ENCODE peak calls at places on chromosomes 1 and 21, in five cellular contexts. N is choroid plexus epithelial cell, E is AG09319, R is AG09309, O is cardiac fibroblast. U is an unnamed sample.

GRCh38 chr1:101002551-101002950 is 23.0 kb downstream of the DPH5 start:
- DNase-seq in N (peak), R (no peak), E (no peak), O (peak), U (peak)

GRCh38 chr1:231918239-231919015 is 291.8 kb downstream of the DISC1 start:
- DNase-seq in N (peak), O (no peak), E (no peak), R (no peak), U (peak)

GRCh38 chr1:10519016-10519417 is 44.3 kb downstream of the PEX14 start:
- DNase-seq in N (no peak), O (no peak), E (no peak), R (no peak), U (no peak)

GRCh38 chr1:160767417-160768294 is 28.3 kb upstream of the LY9 start:
- DNase-seq in O (no peak), E (no peak), R (no peak), N (no peak), U (no peak)

GRCh38 chr1:226009650-226010044 is 10.5 kb upstream of the SDE2 start:
- DNase-seq in R (no peak), E (no peak), O (no peak), N (no peak), U (no peak)

GRCh38 chr21:46145840-46146691 is 9.3 kb downstream of the FTCD start:
- DNase-seq in R (no peak), N (no peak), O (no peak), E (no peak), U (no peak)

GRCh38 chr1:78493456-78493855 is 2.7 kb downstream of the PTGFR start:
- DNase-seq in E (no peak), R (no peak), O (no peak), N (peak), U (no peak)

GRCh38 chr1:10830961-10831669 is 34.7 kb upstream of the CASZ1 start:
- DNase-seq in E (no peak), N (no peak), R (no peak), O (no peak), U (no peak)

GRCh38 chr1:23953020-23953419 is 6.6 kb upstream of the PNRC2 start:
- DNase-seq in N (no peak), E (no peak), R (no peak), O (no peak), U (no peak)

GRCh38 chr1:117643601-117644000 is 37.8 kb downstream of the TENT5C start:
- DNase-seq in O (no peak), R (no peak), E (no peak), N (no peak), U (no peak)

GRCh38 chr1:202187040-202187671 is 6.4 kb upstream of the LGR6 start:
- DNase-seq in R (no peak), N (no peak), E (no peak), O (no peak), U (no peak)

GRCh38 chr1:202189012-202189790 is 4.4 kb upstream of the LGR6 start:
- DNase-seq in O (peak), N (peak), E (peak), R (no peak), U (peak)

GRCh38 chr1:202192770-202193613 is 607 bp upstream of the LGR6 start:
- DNase-seq in R (no peak), N (peak), O (peak), E (no peak), U (peak)

GRCh38 chr1:202187697-202188407 is 5.7 kb upstream of the LGR6 start:
- DNase-seq in O (no peak), E (no peak), N (no peak), R (no peak), U (no peak)

DNA sequence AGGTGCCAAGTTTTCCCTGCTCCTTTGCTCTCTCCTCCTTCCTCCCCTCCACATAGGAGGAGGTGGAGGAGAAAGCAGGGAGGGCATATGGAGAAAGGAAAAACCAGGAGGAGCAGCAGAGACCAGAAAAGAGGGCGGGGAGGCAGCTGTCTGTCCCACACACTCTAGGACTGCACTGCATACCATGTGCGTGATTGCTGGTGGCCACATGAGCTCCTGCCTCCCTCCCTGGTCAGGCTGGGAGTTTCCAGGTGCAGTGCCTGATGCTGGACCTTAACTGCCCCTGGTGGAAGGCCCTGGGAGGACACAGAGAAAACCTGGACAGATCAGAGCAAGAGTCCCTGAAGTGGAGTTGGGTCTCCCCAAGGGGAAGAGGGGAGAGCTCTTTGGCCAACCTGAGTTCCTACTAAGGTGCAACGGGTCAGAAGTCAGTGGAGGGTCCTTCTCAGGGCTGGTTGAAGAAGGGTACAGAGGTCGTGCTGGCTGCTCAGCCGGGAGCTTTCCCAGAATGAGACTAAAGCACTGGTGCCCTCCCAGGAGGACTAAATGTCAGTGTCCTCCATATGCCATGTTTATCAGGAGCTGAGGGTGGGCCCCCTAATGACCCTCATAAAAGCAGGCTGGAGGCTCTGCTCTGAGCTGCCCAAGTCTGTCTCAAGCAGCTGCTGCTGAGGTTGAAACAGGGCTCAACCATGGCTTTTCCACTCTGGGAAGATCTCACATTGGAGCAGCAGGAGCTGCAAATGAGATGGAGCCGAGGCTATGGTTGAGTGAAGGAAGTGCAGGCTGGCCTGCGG is 3.5 kb upstream of the LGR6 start:
- DNase-seq in E (no peak), O (no peak), N (peak), R (no peak), U (no peak)
- TF ChIP-seq CTCF in E (peak), O (peak), N (peak), R (peak), U (peak)

GRCh38 chr1:207318072-207318619 is 3.3 kb upstream of the CD55 start:
- DNase-seq in R (no peak), N (no peak), O (no peak), E (no peak), U (no peak)

GRCh38 chr1:207323425-207323976 is 2.0 kb downstream of the CD55 start:
- DNase-seq in R (no peak), N (no peak), O (no peak), E (no peak), U (no peak)

GRCh38 chr1:207321045-207321789 is at the start of gene CD55:
- DNase-seq in E (peak), R (peak), O (peak), N (peak), U (peak)

GRCh38 chr1:207319207-207319606 is 2.3 kb upstream of the CD55 start:
- DNase-seq in E (no peak), O (no peak), R (no peak), N (no peak), U (no peak)

DNA sequence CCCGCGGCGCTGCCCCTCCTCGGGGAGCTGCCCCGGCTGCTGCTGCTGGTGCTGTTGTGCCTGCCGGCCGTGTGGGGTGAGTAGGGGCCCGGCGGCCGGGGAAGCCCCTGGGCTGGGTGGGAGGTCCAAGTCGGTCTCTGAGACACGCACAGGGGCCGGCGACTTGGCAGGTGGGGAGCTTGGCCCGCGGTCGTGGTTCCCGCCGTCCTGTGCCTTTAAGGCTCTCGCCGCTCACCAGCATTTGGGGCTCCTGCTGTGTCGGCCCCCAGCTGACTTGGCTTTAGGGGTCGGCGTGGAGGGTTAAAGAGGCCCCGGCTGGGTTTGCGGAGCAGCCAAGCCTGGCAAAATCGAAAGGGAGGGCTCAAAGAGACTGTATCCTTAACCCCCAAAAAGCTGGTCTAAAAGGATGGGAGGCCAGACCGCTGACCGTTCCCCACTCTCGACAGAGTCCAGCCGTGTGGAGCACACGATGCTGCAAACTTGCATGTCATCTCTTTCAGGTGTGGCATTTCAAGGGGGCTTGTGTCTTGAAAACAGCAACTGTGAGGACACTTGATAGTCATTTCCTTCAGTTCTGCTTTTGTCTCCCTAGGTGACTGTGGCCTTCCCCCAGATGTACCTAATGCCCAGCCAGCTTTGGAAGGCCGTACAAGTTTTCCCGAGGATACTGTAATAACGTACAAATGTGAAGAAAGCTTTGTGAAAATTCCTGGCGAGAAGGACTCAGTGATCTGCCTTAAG is 482 bp downstream of the CD55 start:
- DNase-seq in R (no peak), O (peak), E (no peak), N (peak), U (peak)
- TF ChIP-seq CTCF in R (no peak), O (no peak), E (no peak), N (no peak), U (no peak)

DNA sequence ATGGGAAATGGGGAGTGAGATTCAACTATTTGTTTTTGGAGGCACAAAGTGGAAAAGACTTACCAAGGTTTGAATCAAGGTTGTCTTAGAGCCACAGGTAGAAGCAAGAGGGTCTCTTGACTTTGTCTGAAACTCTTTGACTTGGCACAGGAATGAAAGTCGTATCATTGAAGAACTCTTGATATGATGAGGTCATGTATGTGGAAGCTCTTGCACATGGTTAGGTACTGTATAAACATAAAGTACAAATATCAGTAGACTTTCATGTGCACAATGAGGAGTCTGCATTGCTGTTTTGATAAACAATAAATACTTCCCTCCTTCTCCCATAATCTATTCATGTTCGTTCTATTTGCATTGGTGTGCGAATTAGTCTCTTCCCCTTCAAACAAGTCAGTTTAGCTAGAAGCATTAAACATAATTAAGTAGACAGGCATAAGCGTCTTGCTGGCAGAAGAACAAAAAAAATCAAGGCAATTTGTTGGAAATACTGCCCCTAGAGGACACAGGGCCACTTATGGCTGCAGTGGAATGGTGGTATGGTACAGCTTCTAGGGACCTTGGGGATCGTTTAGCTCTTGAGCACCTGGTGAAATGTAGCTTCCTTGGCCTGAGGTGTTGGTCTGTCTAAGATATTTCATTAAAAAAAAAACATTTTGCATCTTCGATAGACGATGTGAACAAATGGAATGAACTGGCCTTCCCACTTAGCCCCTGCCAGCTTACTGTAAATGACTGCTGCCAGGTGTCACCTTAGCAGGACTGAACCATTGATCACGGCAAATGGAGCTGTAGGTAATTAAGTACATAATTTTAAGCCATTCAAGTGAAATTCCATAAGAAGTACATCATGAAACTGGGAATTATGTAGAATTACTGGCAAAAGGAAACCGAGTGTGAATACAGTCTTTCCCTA is 218.0 kb upstream of the GALNT2 start:
- DNase-seq in O (peak), R (peak), E (no peak), N (peak), U (no peak)
- TF ChIP-seq CTCF in O (peak), R (peak), E (peak), N (peak), U (peak)

DNA sequence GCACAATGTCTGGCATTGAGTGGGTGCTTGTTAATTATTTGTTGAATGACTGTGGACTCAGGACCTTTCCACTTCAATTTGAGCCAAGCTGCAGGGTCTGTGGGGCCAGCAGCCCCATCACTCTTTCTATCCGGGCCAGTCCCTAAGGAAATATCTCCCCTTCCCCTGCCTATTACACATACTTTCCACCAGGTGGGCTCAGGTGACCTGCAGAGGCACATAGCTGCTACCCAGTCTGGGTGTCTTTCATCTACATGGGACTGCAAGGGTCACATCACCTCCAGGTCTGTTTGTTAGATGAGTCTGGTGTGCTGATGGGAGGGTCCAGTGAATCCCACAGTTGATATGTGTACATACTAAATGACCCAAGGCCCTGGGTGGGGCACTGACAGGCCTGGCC is 59.6 kb upstream of the KDM4A start:
- DNase-seq in O (no peak), N (no peak), E (no peak), R (no peak), U (no peak)
- TF ChIP-seq CTCF in O (no peak), N (peak), E (no peak), R (no peak), U (peak)

DNA sequence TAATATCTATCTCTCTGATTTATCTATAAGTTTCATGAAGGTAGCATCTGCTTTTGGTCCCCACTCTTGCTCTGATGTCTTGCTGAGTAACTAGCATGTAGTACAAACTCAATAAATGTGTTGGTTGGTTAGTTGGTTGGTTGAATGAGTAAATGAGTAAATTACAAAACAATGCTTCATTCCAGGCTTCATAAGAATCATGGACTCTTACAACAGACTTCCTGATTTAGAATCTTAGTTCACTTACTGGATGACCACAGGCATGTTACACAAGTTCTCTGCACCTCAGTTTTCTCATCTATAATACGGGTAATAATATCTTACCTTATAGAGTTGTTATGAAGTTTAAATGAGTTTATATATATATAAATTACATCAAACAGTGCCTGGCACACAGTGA is 98.6 kb downstream of the ZNF281 start:
- DNase-seq in E (no peak), O (no peak), R (no peak), N (peak), U (no peak)
- TF ChIP-seq CTCF in E (no peak), O (no peak), R (no peak), N (no peak), U (no peak)

DNA sequence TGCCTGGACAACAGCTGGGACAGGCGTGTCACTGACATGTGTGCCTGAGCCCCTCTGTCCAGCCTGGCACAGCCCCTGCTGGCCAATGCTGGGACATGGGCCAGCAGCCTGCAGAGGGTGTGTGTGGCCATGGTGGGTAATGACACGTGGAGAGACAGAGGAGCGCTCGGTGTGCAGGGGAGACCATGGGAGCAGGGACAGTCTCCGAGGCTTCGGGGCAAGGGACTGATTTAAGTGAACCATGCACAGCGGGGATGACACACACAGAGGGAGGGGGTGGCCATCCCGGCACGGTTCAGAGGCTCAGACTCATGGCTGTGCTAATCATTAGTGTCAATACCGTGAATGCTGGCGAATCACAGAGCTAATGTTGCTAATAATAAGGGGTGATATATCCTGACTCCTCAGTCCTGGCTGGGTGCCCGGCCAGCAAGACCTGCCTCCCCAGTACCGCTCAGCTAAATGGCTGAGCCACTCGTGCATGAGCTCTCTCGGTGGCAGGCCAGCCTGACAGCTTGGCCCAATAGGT is 41.6 kb downstream of the IGSF21 start:
- DNase-seq in O (no peak), E (no peak), R (no peak), N (no peak), U (no peak)
- TF ChIP-seq CTCF in O (no peak), E (no peak), R (no peak), N (no peak), U (no peak)

DNA sequence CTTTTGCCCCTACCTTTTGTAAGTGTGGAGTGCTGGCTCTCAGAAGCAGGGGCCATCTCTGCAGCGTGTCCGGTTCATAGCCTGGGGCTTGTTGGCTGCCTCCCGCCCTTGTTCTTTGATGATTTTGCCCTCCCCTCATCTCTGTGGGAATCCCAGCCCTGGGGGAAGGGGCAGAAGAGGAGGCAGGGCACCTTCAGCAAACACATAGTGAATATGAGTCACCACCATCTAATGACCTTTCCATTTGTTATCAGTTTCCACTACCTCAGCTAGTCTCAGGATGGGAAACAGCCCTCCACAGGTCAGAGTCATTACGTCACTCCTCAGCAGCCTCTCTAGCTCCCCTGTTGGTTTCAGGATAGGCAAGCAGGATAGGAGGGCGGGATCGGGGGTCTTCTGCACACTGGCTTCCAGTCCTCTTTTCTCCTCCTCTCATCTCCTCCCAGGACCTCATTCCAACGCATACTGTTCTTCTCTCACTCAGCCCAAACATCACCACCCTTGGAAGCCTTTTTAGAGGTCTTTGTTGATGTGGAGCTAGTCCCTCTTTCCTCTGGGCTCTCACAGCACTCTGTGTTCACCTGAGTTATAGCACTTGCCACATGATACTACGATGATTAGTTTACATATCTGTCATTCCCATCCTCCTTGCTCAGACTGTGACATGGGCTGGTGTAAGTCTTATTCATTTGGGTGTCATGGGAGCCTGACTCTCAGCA is 15.8 kb downstream of the GADD45A start:
- DNase-seq in O (peak), R (no peak), N (peak), E (no peak), U (peak)
- TF ChIP-seq CTCF in O (peak), R (peak), N (peak), E (peak), U (peak)

GRCh38 chr1:227661495-227661894 is 73.6 kb downstream of the JMJD4 start:
- DNase-seq in R (no peak), O (no peak), E (no peak), N (no peak), U (no peak)
- TF ChIP-seq CTCF in R (no peak), O (no peak), E (no peak), N (no peak), U (no peak)

GRCh38 chr1:28646040-28646439 is 2.4 kb upstream of the RNU11 start:
- DNase-seq in O (peak), N (peak), R (no peak), E (peak), U (no peak)

GRCh38 chr1:28648493-28649238 is at the start of gene RNU11:
- DNase-seq in R (peak), E (peak), N (peak), O (peak), U (peak)

GRCh38 chr1:28642056-28642846 is 616 bp downstream of the TAF12 start:
- DNase-seq in O (peak), N (peak), R (no peak), E (no peak), U (no peak)

GRCh38 chr1:28640766-28641165 is 2.1 kb downstream of the TAF12 start:
- DNase-seq in E (no peak), R (no peak), O (peak), N (peak), U (peak)

GRCh38 chr1:28642847-28643635 is at the start of gene TAF12:
- DNase-seq in N (peak), O (peak), E (peak), R (peak), U (peak)
- TF ChIP-seq CTCF in N (peak), O (no peak), E (peak), R (peak), U (peak)